ENCODE peak calls at places on chromosomes 7 and 10, in seven cellular contexts. C, G, H, B, D, O and K are unnamed samples.

GRCh38 chr7:143323650-143324049 is 7.7 kb downstream of the CLCN1 start:
- DNase-seq in C (no peak), G (no peak), H (no peak), B (no peak), D (no peak), O (no peak), K (no peak)

GRCh38 chr7:98228801-98229200 is 17.6 kb downstream of the BHLHA15 start:
- DNase-seq in C (no peak), G (no peak), H (no peak), B (no peak), D (no peak), O (no peak), K (no peak)

GRCh38 chr7:71313562-71313961 is 181.6 kb downstream of the GALNT17 start:
- DNase-seq in C (no peak), G (no peak), H (no peak), B (no peak), D (no peak), O (no peak), K (no peak)

GRCh38 chr10:1526427-1527055 is 210.8 kb downstream of the ADARB2 start:
- DNase-seq in C (no peak), G (no peak), H (no peak), B (no peak), D (no peak), O (no peak), K (no peak)

GRCh38 chr7:151448261-151449252 is 8.6 kb upstream of the CRYGN start:
- DNase-seq in C (no peak), G (peak), H (peak), B (peak), D (peak), O (peak), K (peak)

GRCh38 chr10:99325261-99325660 is 3.9 kb upstream of the CNNM1 start:
- DNase-seq in C (no peak), G (no peak), H (no peak), B (no peak), D (peak), O (no peak), K (no peak)

GRCh38 chr10:21385996-21386620 is 139.4 kb downstream of the SKIDA1 start:
- DNase-seq in C (no peak), G (no peak), H (no peak), B (no peak), D (no peak), O (no peak), K (no peak)

GRCh38 chr7:29488977-29489376 is 74.7 kb upstream of the PRR15 start:
- DNase-seq in C (no peak), G (no peak), H (peak), B (peak), D (peak), O (no peak), K (peak)

GRCh38 chr7:138125598-138126111 is 49.4 kb downstream of the AKR1D1 start:
- DNase-seq in C (peak), G (peak), H (no peak), B (peak), D (no peak), O (no peak), K (peak)

GRCh38 chr10:117945651-117946050 is 101.1 kb downstream of the RAB11FIP2 start:
- DNase-seq in C (no peak), G (no peak), H (no peak), B (no peak), D (no peak), O (no peak), K (no peak)
- H3K4me3 ChIP-seq in C (no peak), G (no peak), H (no peak), B (no peak), D (no peak), O (no peak), K (no peak)

GRCh38 chr7:47196106-47196630 is 385.7 kb downstream of the TNS3 start:
- DNase-seq in C (no peak), G (no peak), H (no peak), B (no peak), D (no peak), O (no peak), K (no peak)

GRCh38 chr7:47197508-47197907 is 384.4 kb downstream of the TNS3 start:
- DNase-seq in C (no peak), G (no peak), H (no peak), B (no peak), D (no peak), O (no peak), K (no peak)

GRCh38 chr7:47194516-47194915 is 387.4 kb downstream of the TNS3 start:
- DNase-seq in C (no peak), G (no peak), H (no peak), B (no peak), D (no peak), O (peak), K (no peak)

GRCh38 chr7:47198159-47198558 is 383.8 kb downstream of the TNS3 start:
- DNase-seq in C (no peak), G (no peak), H (no peak), B (no peak), D (peak), O (no peak), K (no peak)

DNA sequence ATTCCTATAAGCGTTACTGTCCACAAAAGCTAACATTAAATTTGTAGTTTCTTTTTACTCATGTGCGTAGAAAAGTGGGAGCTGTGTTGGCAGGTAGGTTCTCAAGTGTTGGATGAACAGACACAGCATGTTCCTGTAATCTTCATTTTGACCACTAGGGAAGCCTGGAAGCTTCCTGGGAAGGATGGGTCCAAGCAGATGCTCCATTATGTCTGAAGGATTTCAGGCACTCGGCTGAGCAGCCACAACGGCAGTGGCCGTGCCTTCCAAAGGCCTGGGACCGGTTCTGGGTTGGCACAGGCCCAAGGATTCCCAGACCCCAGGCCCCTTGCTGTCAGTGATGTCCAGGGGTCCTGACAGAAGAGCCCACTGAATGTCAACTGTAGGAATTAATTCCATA is 386.3 kb downstream of the TNS3 start:
- DNase-seq in C (no peak), G (peak), H (no peak), B (no peak), D (no peak), O (no peak), K (no peak)
- TF ChIP-seq CTCF in C (peak), G (no peak), H (peak), B (no peak), D (no peak), O (no peak), K (no peak)

GRCh38 chr7:155533120-155533826 is 13.1 kb downstream of the CNPY1 start:
- DNase-seq in C (no peak), G (no peak), H (no peak), B (no peak), D (no peak), O (no peak), K (no peak)
- H3K4me3 ChIP-seq in C (no peak), G (peak), H (no peak), B (no peak), D (peak), O (no peak), K (no peak)

GRCh38 chr7:104929921-104930320 is 84.1 kb upstream of the KMT2E start:
- DNase-seq in C (no peak), G (no peak), H (no peak), B (no peak), D (no peak), O (no peak), K (no peak)

GRCh38 chr7:104926905-104927454 is 87.0 kb upstream of the KMT2E start:
- DNase-seq in C (no peak), G (no peak), H (no peak), B (no peak), D (peak), O (no peak), K (no peak)

GRCh38 chr7:104926189-104926904 is 87.7 kb upstream of the KMT2E start:
- DNase-seq in C (no peak), G (no peak), H (no peak), B (no peak), D (peak), O (no peak), K (no peak)

GRCh38 chr7:104931181-104931781 is 82.7 kb upstream of the KMT2E start:
- DNase-seq in C (no peak), G (no peak), H (no peak), B (no peak), D (no peak), O (peak), K (no peak)

DNA sequence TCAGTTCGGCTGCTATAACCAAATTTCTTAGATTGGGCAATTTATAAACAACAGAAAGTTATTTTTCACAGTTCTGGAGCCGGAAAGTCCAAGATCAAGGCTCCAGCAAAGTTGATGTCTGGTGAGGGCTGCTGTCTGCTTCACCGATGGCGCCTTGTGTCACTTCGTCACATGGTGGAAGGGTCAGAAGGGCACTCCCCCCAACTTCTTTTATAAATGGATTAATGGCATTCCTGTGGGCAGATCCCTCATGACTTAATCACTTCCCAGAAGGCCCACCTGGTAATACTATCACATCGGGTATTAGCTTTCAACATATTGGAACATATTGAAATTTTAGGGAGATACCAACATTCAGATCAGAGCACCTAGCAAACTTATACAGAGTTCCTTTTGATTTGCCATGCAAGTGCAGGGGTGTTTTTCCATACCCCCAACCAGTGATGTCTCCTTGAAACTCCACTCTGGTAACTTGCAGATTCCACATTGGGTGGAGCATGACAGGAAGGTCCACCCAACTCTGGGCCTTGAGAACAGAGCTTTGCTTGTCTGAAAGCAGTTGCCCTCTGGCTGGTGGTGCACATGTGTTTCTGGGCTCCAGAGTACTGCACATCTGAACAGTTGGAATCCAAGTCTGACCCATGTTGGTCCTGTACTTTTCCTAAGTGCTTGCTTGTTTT is 85.1 kb upstream of the KMT2E start:
- DNase-seq in C (no peak), G (no peak), H (no peak), B (no peak), D (no peak), O (no peak), K (no peak)
- TF ChIP-seq CTCF in C (no peak), G (no peak), H (no peak), B (no peak), D (no peak), O (no peak), K (no peak)

GRCh38 chr10:5449227-5449626 is 36.9 kb downstream of the NET1 start:
- DNase-seq in C (no peak), G (no peak), H (no peak), B (no peak), D (no peak), O (no peak), K (no peak)
- H3K4me3 ChIP-seq in C (no peak), G (peak), H (peak), B (peak), D (peak), O (peak), K (peak)

GRCh38 chr7:16668049-16668858 is 22.3 kb downstream of the BZW2 start:
- DNase-seq in C (no peak), G (peak), H (peak), B (peak), D (peak), O (no peak), K (peak)
- TF ChIP-seq CTCF in C (no peak), G (no peak), H (peak), B (no peak), D (no peak), O (no peak), K (no peak)